ENCODE peak calls at places on chromosome 16, in six cellular contexts. One of them, this sample, is unnamed.

GRCh38 chr16:57689772-57690558 is 4.6 kb upstream of the DRC7 start:
- DNase-seq in ACHN: no peak
- DNase-seq in tibial artery: peak; percentile 40
- DNase-seq in sciatic nerve: no peak
- DNase-seq in left lung: no peak
- DNase-seq in NCI-H1105: no peak
- DNase-seq in this sample: peak; percentile 88

GRCh38 chr16:80862153-80862552 is 57.8 kb upstream of the CDYL2 start:
- DNase-seq in left lung: no peak
- DNase-seq in NCI-H1105: no peak
- DNase-seq in tibial artery: no peak
- DNase-seq in ACHN: no peak
- DNase-seq in sciatic nerve: no peak
- DNase-seq in this sample: no peak

GRCh38 chr16:3049921-3050481 is 3.6 kb downstream of the MMP25 start:
- DNase-seq in sciatic nerve: no peak
- DNase-seq in left lung: no peak
- DNase-seq in tibial artery: no peak
- DNase-seq in NCI-H1105: no peak
- DNase-seq in ACHN: no peak
- DNase-seq in this sample: no peak

GRCh38 chr16:27599606-27600005 is 49.7 kb downstream of the KATNIP start:
- DNase-seq in left lung: no peak
- DNase-seq in tibial artery: no peak
- DNase-seq in NCI-H1105: no peak
- DNase-seq in ACHN: no peak
- DNase-seq in sciatic nerve: no peak
- DNase-seq in this sample: no peak

GRCh38 chr16:24685539-24686432 is 43.7 kb upstream of the TNRC6A start:
- DNase-seq in left lung: peak; percentile 64
- DNase-seq in sciatic nerve: peak; percentile 80
- DNase-seq in ACHN: peak; percentile 39
- DNase-seq in NCI-H1105: no peak
- DNase-seq in tibial artery: peak; percentile 81
- DNase-seq in this sample: no peak

GRCh38 chr16:14423344-14423743 is 206.7 kb downstream of the PARN start:
- DNase-seq in ACHN: no peak
- DNase-seq in left lung: no peak
- DNase-seq in sciatic nerve: no peak
- DNase-seq in tibial artery: no peak
- DNase-seq in NCI-H1105: no peak
- DNase-seq in this sample: no peak

GRCh38 chr16:31529398-31530312 is 2.0 kb downstream of the AHSP start:
- DNase-seq in ACHN: no peak
- DNase-seq in sciatic nerve: no peak
- DNase-seq in NCI-H1105: peak; percentile 6
- DNase-seq in tibial artery: no peak
- DNase-seq in left lung: no peak
- DNase-seq in this sample: no peak

GRCh38 chr16:4667203-4667983 is 26.0 kb upstream of the NUDT16L1 start:
- DNase-seq in sciatic nerve: no peak
- DNase-seq in tibial artery: no peak
- DNase-seq in left lung: no peak
- DNase-seq in ACHN: no peak
- DNase-seq in NCI-H1105: no peak
- DNase-seq in this sample: no peak

GRCh38 chr16:69566437-69567030 is 768 bp downstream of the NFAT5 start:
- DNase-seq in left lung: peak; percentile 67
- DNase-seq in tibial artery: peak; percentile 84
- DNase-seq in ACHN: peak; percentile 81
- DNase-seq in sciatic nerve: peak; percentile 81
- DNase-seq in NCI-H1105: no peak
- DNase-seq in this sample: peak; percentile 90

GRCh38 chr16:58503166-58503862 is 3.4 kb downstream of the NDRG4 start:
- DNase-seq in ACHN: no peak
- DNase-seq in NCI-H1105: no peak
- DNase-seq in left lung: no peak
- DNase-seq in sciatic nerve: no peak
- DNase-seq in tibial artery: peak; percentile 44
- DNase-seq in this sample: peak; percentile 58

GRCh38 chr16:64321881-64322280 is 800.0 kb downstream of the CDH11 start:
- DNase-seq in tibial artery: no peak
- DNase-seq in NCI-H1105: no peak
- DNase-seq in left lung: no peak
- DNase-seq in ACHN: no peak
- DNase-seq in sciatic nerve: no peak
- DNase-seq in this sample: no peak

GRCh38 chr16:86874141-86874540 is 295.8 kb downstream of the FOXL1 start:
- DNase-seq in sciatic nerve: no peak
- DNase-seq in ACHN: peak; percentile 39
- DNase-seq in NCI-H1105: no peak
- DNase-seq in left lung: no peak
- DNase-seq in tibial artery: no peak
- DNase-seq in this sample: no peak

GRCh38 chr16:86072328-86073102 is 173.6 kb downstream of the IRF8 start:
- DNase-seq in tibial artery: no peak
- DNase-seq in left lung: peak; percentile 46
- DNase-seq in NCI-H1105: peak; percentile 29
- DNase-seq in sciatic nerve: peak; percentile 83
- DNase-seq in ACHN: peak; percentile 68
- DNase-seq in this sample: peak; percentile 71

GRCh38 chr16:11076259-11077018 is 132.1 kb downstream of the CLEC16A start:
- DNase-seq in tibial artery: no peak
- DNase-seq in left lung: no peak
- DNase-seq in NCI-H1105: no peak
- DNase-seq in sciatic nerve: no peak
- DNase-seq in ACHN: no peak
- DNase-seq in this sample: no peak

GRCh38 chr16:4923853-4924252 is 13.1 kb downstream of the PPL start:
- DNase-seq in sciatic nerve: no peak
- DNase-seq in ACHN: no peak
- DNase-seq in left lung: no peak
- DNase-seq in tibial artery: no peak
- DNase-seq in NCI-H1105: no peak
- DNase-seq in this sample: no peak

GRCh38 chr16:72783716-72784320 is 264.1 kb downstream of the ZFHX3 start:
- DNase-seq in sciatic nerve: no peak
- DNase-seq in tibial artery: no peak
- DNase-seq in NCI-H1105: no peak
- DNase-seq in left lung: no peak
- DNase-seq in ACHN: no peak
- DNase-seq in this sample: no peak

GRCh38 chr16:67676939-67677338 is 10.3 kb downstream of the C16orf86 start:
- DNase-seq in left lung: no peak
- DNase-seq in tibial artery: no peak
- DNase-seq in sciatic nerve: no peak
- DNase-seq in NCI-H1105: no peak
- DNase-seq in ACHN: no peak
- DNase-seq in this sample: peak; percentile 12

GRCh38 chr16:82979406-82980111 is 352.8 kb downstream of the CDH13 start:
- DNase-seq in sciatic nerve: no peak
- DNase-seq in left lung: no peak
- DNase-seq in NCI-H1105: no peak
- DNase-seq in tibial artery: no peak
- DNase-seq in ACHN: peak; percentile 57
- DNase-seq in this sample: no peak

GRCh38 chr16:53506254-53506653 is 3.2 kb upstream of the AKTIP start:
- DNase-seq in tibial artery: no peak
- DNase-seq in NCI-H1105: no peak
- DNase-seq in sciatic nerve: no peak
- DNase-seq in left lung: no peak
- DNase-seq in ACHN: no peak
- DNase-seq in this sample: peak; percentile 58

This sample was measured in spleen.